ENCODE peak calls at places on chromosome 7, in six cellular contexts. A is left ventricle myocardium inferior; G is GM12865; R is CD8-positive, alpha-beta T cell; W is stimulated activated naive B cell treated with anti-CD40 and anti-IgM and Interleukin-4, amounts not matched to agents 10 μg/mL and 1 μg/mL and 100 μg/mL, for 72 hours; C is stimulated activated CD4-positive, alpha-beta T cell treated with anti-CD3 and anti-CD28 coated beads, Interleukin-4, amount 100 ng/mL, for 48 hours. Y is an unnamed sample.

GRCh38 chr7:39073432-39073831 is 95.7 kb downstream of the POU6F2 start:
- DNase-seq in A (no peak), G (no peak), R (no peak), W (no peak), C (no peak), Y (no peak)

GRCh38 chr7:116193329-116194087 is 16.8 kb upstream of the TES start:
- DNase-seq in A (no peak), G (no peak), R (no peak), W (no peak), C (no peak), Y (no peak)

GRCh38 chr7:29146082-29146706 is at the start of gene CPVL:
- DNase-seq in A (peak; percentile 70), G (no peak), R (no peak), W (no peak), C (no peak), Y (no peak)

GRCh38 chr7:100799037-100799896 is 28.1 kb downstream of the EPHB4 start:
- DNase-seq in A (peak; percentile 52), G (peak; percentile 73), R (peak; percentile 60), W (peak; percentile 47), C (peak; percentile 34), Y (no peak)

GRCh38 chr7:92758796-92759431 is 77.5 kb downstream of the CDK6 start:
- DNase-seq in A (no peak), G (no peak), R (no peak), W (no peak), C (no peak), Y (no peak)

GRCh38 chr7:23347007-23347681 is 48.0 kb downstream of the MALSU1 start:
- DNase-seq in A (no peak), G (no peak), R (no peak), W (no peak), C (no peak), Y (no peak)

GRCh38 chr7:143891457-143891856 is 10.5 kb downstream of the TCAF1 start:
- DNase-seq in A (no peak), G (no peak), R (no peak), W (no peak), C (no peak), Y (no peak)

GRCh38 chr7:158264881-158265742 is 322.5 kb downstream of the PTPRN2 start:
- DNase-seq in A (no peak), G (no peak), R (no peak), W (no peak), C (no peak), Y (no peak)

GRCh38 chr7:139109188-139109982 is at the start of gene ZC3HAV1:
- DNase-seq in A (peak; percentile 88), G (peak; percentile 96), R (peak; percentile 89), W (peak; percentile 84), C (peak; percentile 77), Y (peak; percentile 70)

GRCh38 chr7:41205600-41205999 is 497.3 kb downstream of the INHBA start:
- DNase-seq in A (no peak), G (peak; percentile 64), R (no peak), W (no peak), C (no peak), Y (no peak)

GRCh38 chr7:159197066-159197975 is 52.7 kb upstream of the VIPR2 start:
- DNase-seq in A (no peak), G (no peak), R (peak; percentile 68), W (no peak), C (peak; percentile 23), Y (no peak)

GRCh38 chr7:90461216-90461615 is 8.2 kb upstream of the PTTG1IP2 start:
- DNase-seq in A (no peak), G (no peak), R (no peak), W (no peak), C (no peak), Y (no peak)

GRCh38 chr7:2034291-2035201 is 198.2 kb downstream of the MAD1L1 start:
- DNase-seq in A (peak; percentile 1), G (no peak), R (no peak), W (no peak), C (no peak), Y (no peak)

GRCh38 chr7:139639563-139639962 is 116.1 kb downstream of the CLEC2L start:
- DNase-seq in A (no peak), G (no peak), R (no peak), W (no peak), C (no peak), Y (no peak)

GRCh38 chr7:44922351-44922694 is 37.0 kb upstream of the PURB start:
- DNase-seq in A (no peak), G (no peak), R (no peak), W (no peak), C (no peak), Y (no peak)

GRCh38 chr7:77368974-77369373 is 47.2 kb downstream of the GSAP start:
- DNase-seq in A (no peak), G (peak; percentile 35), R (no peak), W (no peak), C (no peak), Y (no peak)

GRCh38 chr7:140358771-140359095 is 39.6 kb downstream of the SLC37A3 start:
- DNase-seq in A (no peak), G (no peak), R (no peak), W (no peak), C (no peak), Y (no peak)

GRCh38 chr7:147971606-147972005 is 619.0 kb upstream of the C7orf33 start:
- DNase-seq in A (no peak), G (no peak), R (no peak), W (no peak), C (no peak), Y (no peak)

GRCh38 chr7:149707448-149707886 is 65.9 kb downstream of the ZNF467 start:
- DNase-seq in A (no peak), G (no peak), R (no peak), W (no peak), C (no peak), Y (no peak)

GRCh38 chr7:143492799-143493568 is 15.3 kb downstream of the TAS2R41 start:
- DNase-seq in A (no peak), G (no peak), R (no peak), W (no peak), C (no peak), Y (no peak)

GRCh38 chr7:93228302-93228701 is 2.0 kb upstream of the HEPACAM2 start:
- DNase-seq in A (no peak), G (peak; percentile 73), R (no peak), W (no peak), C (no peak), Y (no peak)

GRCh38 chr7:44081266-44081748 is 1.0 kb downstream of the POLM start:
- DNase-seq in A (peak; percentile 17), G (peak; percentile 76), R (no peak), W (no peak), C (no peak), Y (no peak)